ENCODE peak calls at places on chromosomes 16 and 17, in nine cellular contexts. One of them, this sample, is unnamed.

GRCh38 chr16:54816471-54816870 is 114.2 kb upstream of the IRX5 start:
- DNase-seq in esophagus squamous epithelium: no peak
- DNase-seq in AG04450: no peak
- DNase-seq in A549: no peak
- DNase-seq in lung: no peak
- DNase-seq in thyroid gland: no peak
- DNase-seq in BJ: no peak
- DNase-seq in fibroblast of mammary gland: no peak
- DNase-seq in upper lobe of right lung: no peak
- DNase-seq in this sample: no peak

GRCh38 chr16:14549789-14550153 is 80.3 kb downstream of the PARN start:
- DNase-seq in esophagus squamous epithelium: no peak
- DNase-seq in AG04450: no peak
- DNase-seq in A549: peak; percentile 66
- DNase-seq in lung: no peak
- DNase-seq in thyroid gland: no peak
- DNase-seq in BJ: no peak
- DNase-seq in fibroblast of mammary gland: no peak
- DNase-seq in upper lobe of right lung: no peak
- DNase-seq in this sample: no peak

GRCh38 chr16:4383591-4384495 is 12.2 kb downstream of the VASN start:
- DNase-seq in esophagus squamous epithelium: no peak
- DNase-seq in AG04450: no peak
- DNase-seq in A549: no peak
- DNase-seq in lung: no peak
- DNase-seq in thyroid gland: no peak
- DNase-seq in BJ: no peak
- DNase-seq in fibroblast of mammary gland: no peak
- DNase-seq in upper lobe of right lung: no peak
- DNase-seq in this sample: no peak

GRCh38 chr16:50323335-50324011 is 45.3 kb downstream of the BRD7 start:
- DNase-seq in esophagus squamous epithelium: no peak
- DNase-seq in AG04450: no peak
- DNase-seq in A549: peak; percentile 69
- DNase-seq in lung: no peak
- DNase-seq in thyroid gland: no peak
- DNase-seq in BJ: peak; percentile 9
- DNase-seq in fibroblast of mammary gland: peak; percentile 76
- DNase-seq in upper lobe of right lung: no peak
- DNase-seq in this sample: no peak

GRCh38 chr17:62562656-62563055 is 64.8 kb upstream of the MRC2 start:
- DNase-seq in esophagus squamous epithelium: no peak
- DNase-seq in AG04450: peak; percentile 6
- DNase-seq in A549: peak; percentile 72
- DNase-seq in lung: no peak
- DNase-seq in thyroid gland: no peak
- DNase-seq in BJ: no peak
- DNase-seq in fibroblast of mammary gland: peak; percentile 81
- DNase-seq in upper lobe of right lung: no peak
- DNase-seq in this sample: peak; percentile 22

GRCh38 chr17:40448213-40448638 is 5.0 kb downstream of the IGFBP4 start:
- DNase-seq in esophagus squamous epithelium: no peak
- DNase-seq in AG04450: no peak
- DNase-seq in A549: no peak
- DNase-seq in lung: no peak
- DNase-seq in thyroid gland: peak; percentile 62
- DNase-seq in BJ: no peak
- DNase-seq in fibroblast of mammary gland: peak; percentile 67
- DNase-seq in upper lobe of right lung: no peak
- DNase-seq in this sample: no peak

GRCh38 chr17:9334536-9335446 is 240.8 kb downstream of the STX8 start:
- DNase-seq in esophagus squamous epithelium: no peak
- DNase-seq in AG04450: no peak
- DNase-seq in A549: peak; percentile 10
- DNase-seq in lung: no peak
- DNase-seq in thyroid gland: no peak
- DNase-seq in BJ: no peak
- DNase-seq in fibroblast of mammary gland: no peak
- DNase-seq in upper lobe of right lung: no peak
- DNase-seq in this sample: no peak

GRCh38 chr16:46883353-46883689 is 841 bp upstream of the GPT2 start:
- DNase-seq in esophagus squamous epithelium: no peak
- DNase-seq in AG04450: no peak
- DNase-seq in A549: no peak
- DNase-seq in lung: no peak
- DNase-seq in thyroid gland: no peak
- DNase-seq in BJ: no peak
- DNase-seq in fibroblast of mammary gland: no peak
- DNase-seq in upper lobe of right lung: no peak
- DNase-seq in this sample: no peak

GRCh38 chr17:81537856-81538555 is 9.8 kb downstream of the FSCN2 start:
- DNase-seq in esophagus squamous epithelium: no peak
- DNase-seq in AG04450: no peak
- DNase-seq in A549: no peak
- DNase-seq in lung: no peak
- DNase-seq in thyroid gland: no peak
- DNase-seq in BJ: no peak
- DNase-seq in fibroblast of mammary gland: no peak
- DNase-seq in upper lobe of right lung: no peak
- DNase-seq in this sample: no peak

GRCh38 chr17:77281904-77282367 is 141.2 kb downstream of the SEC14L1 start:
- DNase-seq in esophagus squamous epithelium: no peak
- DNase-seq in AG04450: no peak
- DNase-seq in A549: peak; percentile 81
- DNase-seq in lung: no peak
- DNase-seq in thyroid gland: peak; percentile 41
- DNase-seq in BJ: no peak
- DNase-seq in fibroblast of mammary gland: no peak
- DNase-seq in upper lobe of right lung: peak; percentile 81
- DNase-seq in this sample: no peak

GRCh38 chr17:8753976-8754440 is 4.3 kb downstream of the SPDYE4 start:
- DNase-seq in esophagus squamous epithelium: no peak
- DNase-seq in AG04450: no peak
- DNase-seq in A549: peak; percentile 64
- DNase-seq in lung: no peak
- DNase-seq in thyroid gland: no peak
- DNase-seq in BJ: no peak
- DNase-seq in fibroblast of mammary gland: peak; percentile 42
- DNase-seq in upper lobe of right lung: no peak
- DNase-seq in this sample: no peak

GRCh38 chr17:74637912-74638311 is 14.4 kb upstream of the CD300E start:
- DNase-seq in esophagus squamous epithelium: no peak
- DNase-seq in AG04450: no peak
- DNase-seq in A549: no peak
- DNase-seq in lung: no peak
- DNase-seq in thyroid gland: no peak
- DNase-seq in BJ: no peak
- DNase-seq in fibroblast of mammary gland: no peak
- DNase-seq in upper lobe of right lung: no peak
- DNase-seq in this sample: no peak

GRCh38 chr16:31079342-31079944 is 5.2 kb downstream of the ZNF646 start:
- DNase-seq in esophagus squamous epithelium: no peak
- DNase-seq in AG04450: no peak
- DNase-seq in A549: no peak
- DNase-seq in lung: no peak
- DNase-seq in thyroid gland: no peak
- DNase-seq in BJ: no peak
- DNase-seq in fibroblast of mammary gland: no peak
- DNase-seq in upper lobe of right lung: no peak
- DNase-seq in this sample: no peak

GRCh38 chr16:27421961-27422740 is 20.2 kb downstream of the IL21R start:
- DNase-seq in esophagus squamous epithelium: no peak
- DNase-seq in AG04450: no peak
- DNase-seq in A549: no peak
- DNase-seq in lung: no peak
- DNase-seq in thyroid gland: no peak
- DNase-seq in BJ: no peak
- DNase-seq in fibroblast of mammary gland: no peak
- DNase-seq in upper lobe of right lung: no peak
- DNase-seq in this sample: no peak

GRCh38 chr17:50176559-50177471 is 11.0 kb downstream of the SGCA start:
- DNase-seq in esophagus squamous epithelium: no peak
- DNase-seq in AG04450: no peak
- DNase-seq in A549: peak; percentile 46
- DNase-seq in lung: no peak
- DNase-seq in thyroid gland: no peak
- DNase-seq in BJ: no peak
- DNase-seq in fibroblast of mammary gland: no peak
- DNase-seq in upper lobe of right lung: no peak
- DNase-seq in this sample: no peak
- TF ChIP-seq CTCF in esophagus squamous epithelium: no peak
- TF ChIP-seq CTCF in AG04450: peak; percentile 29
- TF ChIP-seq CTCF in A549: no peak
- TF ChIP-seq CTCF in lung: no peak
- TF ChIP-seq CTCF in thyroid gland: no peak
- TF ChIP-seq CTCF in BJ: no peak
- TF ChIP-seq CTCF in fibroblast of mammary gland: no peak
- TF ChIP-seq CTCF in upper lobe of right lung: no peak
- TF ChIP-seq CTCF in this sample: peak; percentile 16

DNA sequence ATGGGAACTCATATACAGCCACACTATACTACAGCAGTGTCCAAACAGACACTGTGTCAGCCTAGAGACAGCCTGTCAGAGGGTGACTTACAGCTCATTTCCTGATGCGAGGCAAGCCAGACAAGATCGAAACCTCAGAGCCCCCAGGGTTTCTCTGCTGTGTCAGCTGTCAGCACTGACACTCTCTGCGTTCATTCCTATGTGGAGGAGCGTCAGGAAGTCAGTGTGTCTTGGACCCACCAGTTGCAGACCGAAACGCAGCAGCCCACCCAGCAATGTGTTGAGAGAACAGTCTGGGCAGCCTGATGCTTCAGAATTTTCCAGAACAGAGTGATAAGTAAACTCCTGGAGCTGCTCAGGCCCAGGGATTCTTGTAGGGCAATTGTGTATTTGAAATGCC is 20.6 kb upstream of the MAPT start:
- DNase-seq in esophagus squamous epithelium: no peak
- DNase-seq in AG04450: no peak
- DNase-seq in A549: no peak
- DNase-seq in lung: no peak
- DNase-seq in thyroid gland: no peak
- DNase-seq in BJ: no peak
- DNase-seq in fibroblast of mammary gland: no peak
- DNase-seq in upper lobe of right lung: no peak
- DNase-seq in this sample: no peak
- H3K4me3 ChIP-seq in esophagus squamous epithelium: no peak overlapping the region
- H3K4me3 ChIP-seq in AG04450: no peak overlapping the region
- H3K4me3 ChIP-seq in A549: no peak overlapping the region
- H3K4me3 ChIP-seq in lung: no peak overlapping the region
- H3K4me3 ChIP-seq in thyroid gland: no peak overlapping the region
- H3K4me3 ChIP-seq in BJ: no peak overlapping the region
- H3K4me3 ChIP-seq in fibroblast of mammary gland: no peak overlapping the region
- H3K4me3 ChIP-seq in upper lobe of right lung: no peak overlapping the region
- H3K4me3 ChIP-seq in this sample: no peak overlapping the region

GRCh38 chr16:85172465-85173071 is 60.3 kb upstream of the CIBAR2 start:
- DNase-seq in esophagus squamous epithelium: no peak
- DNase-seq in AG04450: no peak
- DNase-seq in A549: peak; percentile 62
- DNase-seq in lung: no peak
- DNase-seq in thyroid gland: peak; percentile 52
- DNase-seq in BJ: no peak
- DNase-seq in fibroblast of mammary gland: peak; percentile 42
- DNase-seq in upper lobe of right lung: no peak
- DNase-seq in this sample: no peak
- TF ChIP-seq CTCF in esophagus squamous epithelium: no peak
- TF ChIP-seq CTCF in AG04450: peak; percentile 31
- TF ChIP-seq CTCF in A549: peak; percentile 9
- TF ChIP-seq CTCF in lung: no peak
- TF ChIP-seq CTCF in thyroid gland: peak; percentile 38
- TF ChIP-seq CTCF in BJ: peak; percentile 29
- TF ChIP-seq CTCF in fibroblast of mammary gland: peak; percentile 13
- TF ChIP-seq CTCF in upper lobe of right lung: peak; percentile 31
- TF ChIP-seq CTCF in this sample: peak; percentile 49

GRCh38 chr17:58334661-58335060 is 6.1 kb upstream of the TSPOAP1 start:
- DNase-seq in esophagus squamous epithelium: no peak
- DNase-seq in AG04450: no peak
- DNase-seq in A549: no peak
- DNase-seq in lung: no peak
- DNase-seq in thyroid gland: no peak
- DNase-seq in BJ: no peak
- DNase-seq in fibroblast of mammary gland: no peak
- DNase-seq in upper lobe of right lung: no peak
- DNase-seq in this sample: no peak

GRCh38 chr17:58336456-58337094 is 8.0 kb upstream of the TSPOAP1 start:
- DNase-seq in esophagus squamous epithelium: no peak
- DNase-seq in AG04450: no peak
- DNase-seq in A549: no peak
- DNase-seq in lung: no peak
- DNase-seq in thyroid gland: no peak
- DNase-seq in BJ: peak; percentile 25
- DNase-seq in fibroblast of mammary gland: peak; percentile 68
- DNase-seq in upper lobe of right lung: peak; percentile 57
- DNase-seq in this sample: no peak

GRCh38 chr17:58337126-58337599 is 8.6 kb upstream of the TSPOAP1 start:
- DNase-seq in esophagus squamous epithelium: no peak
- DNase-seq in AG04450: no peak
- DNase-seq in A549: no peak
- DNase-seq in lung: no peak
- DNase-seq in thyroid gland: no peak
- DNase-seq in BJ: no peak
- DNase-seq in fibroblast of mammary gland: no peak
- DNase-seq in upper lobe of right lung: peak; percentile 62
- DNase-seq in this sample: no peak

GRCh38 chr17:58335061-58335731 is 6.6 kb upstream of the TSPOAP1 start:
- DNase-seq in esophagus squamous epithelium: no peak
- DNase-seq in AG04450: no peak
- DNase-seq in A549: no peak
- DNase-seq in lung: no peak
- DNase-seq in thyroid gland: peak; percentile 31
- DNase-seq in BJ: no peak
- DNase-seq in fibroblast of mammary gland: no peak
- DNase-seq in upper lobe of right lung: peak; percentile 66
- DNase-seq in this sample: no peak

GRCh38 chr17:58335779-58336455 is 7.3 kb upstream of the TSPOAP1 start:
- DNase-seq in esophagus squamous epithelium: no peak
- DNase-seq in AG04450: no peak
- DNase-seq in A549: no peak
- DNase-seq in lung: no peak
- DNase-seq in thyroid gland: no peak
- DNase-seq in BJ: no peak
- DNase-seq in fibroblast of mammary gland: no peak
- DNase-seq in upper lobe of right lung: peak; percentile 61
- DNase-seq in this sample: no peak
- H3K4me3 ChIP-seq in esophagus squamous epithelium: no peak overlapping the region
- H3K4me3 ChIP-seq in AG04450: no peak overlapping the region
- H3K4me3 ChIP-seq in A549: no peak overlapping the region
- H3K4me3 ChIP-seq in lung: no peak overlapping the region
- H3K4me3 ChIP-seq in thyroid gland: no peak overlapping the region
- H3K4me3 ChIP-seq in BJ: no peak overlapping the region
- H3K4me3 ChIP-seq in fibroblast of mammary gland: no peak overlapping the region
- H3K4me3 ChIP-seq in upper lobe of right lung: peak overlapping the region; percentile 25
- H3K4me3 ChIP-seq in this sample: no peak overlapping the region

This sample was measured in astrocyte of the cerebellum.